ENCODE peak calls at places on chromosome 18, in four cellular contexts. M is body of pancreas, J is sigmoid colon, Y is heart left ventricle. X is an unnamed sample.

GRCh38 chr18:8978394-8978793 is 124.1 kb upstream of the NDUFV2 start:
- DNase-seq in M (no peak), J (no peak), Y (no peak), X (no peak)

GRCh38 chr18:8869696-8870095 is 164.3 kb downstream of the MTCL1 start:
- DNase-seq in M (no peak), J (no peak), Y (no peak), X (no peak)

GRCh38 chr18:79615586-79615985 is 64.0 kb upstream of the CTDP1 start:
- DNase-seq in M (no peak), J (no peak), Y (no peak), X (no peak)

GRCh38 chr18:31064130-31064529 is 21.6 kb upstream of the DSC3 start:
- DNase-seq in M (no peak), J (no peak), Y (no peak), X (no peak)

GRCh38 chr18:23453657-23454011 is 547 bp downstream of the RIOK3 start:
- DNase-seq in M (peak), J (no peak), Y (no peak), X (peak)

GRCh38 chr18:73980289-73980979 is 167.2 kb downstream of the FBXO15 start:
- DNase-seq in M (no peak), J (no peak), Y (no peak), X (no peak)

GRCh38 chr18:596288-596881 is 403 bp upstream of the CLUL1 start:
- DNase-seq in M (peak), J (no peak), Y (no peak), X (peak)

GRCh38 chr18:5600376-5601071 is 56.7 kb upstream of the EPB41L3 start:
- DNase-seq in M (no peak), J (no peak), Y (no peak), X (no peak)

GRCh38 chr18:74898965-74899364 is 301.3 kb downstream of the ZNF407 start:
- DNase-seq in M (no peak), J (no peak), Y (no peak), X (no peak)

GRCh38 chr18:3585656-3586509 is 135.9 kb downstream of the TGIF1 start:
- DNase-seq in M (peak), J (peak), Y (peak), X (peak)

GRCh38 chr18:32910694-32911296 is 138.0 kb upstream of the KLHL14 start:
- DNase-seq in M (no peak), J (no peak), Y (no peak), X (no peak)

GRCh38 chr18:13641551-13642439 is 84.6 kb downstream of the FAM210A start:
- DNase-seq in M (peak), J (peak), Y (peak), X (no peak)

GRCh38 chr18:34159691-34160185 is 65.0 kb downstream of the NOL4 start:
- DNase-seq in M (no peak), J (no peak), Y (no peak), X (no peak)

GRCh38 chr18:30359521-30359920 is 683.0 kb downstream of the DSC3 start:
- DNase-seq in M (no peak), J (no peak), Y (no peak), X (no peak)

GRCh38 chr18:25005602-25006375 is 346.2 kb downstream of the ZNF521 start:
- DNase-seq in M (no peak), J (no peak), Y (no peak), X (no peak)

GRCh38 chr18:5132987-5133386 is 64.1 kb downstream of the AKAIN1 start:
- DNase-seq in M (no peak), J (no peak), Y (no peak), X (no peak)

GRCh38 chr18:10052871-10053270 is 139.1 kb downstream of the VAPA start:
- DNase-seq in M (no peak), J (no peak), Y (no peak), X (no peak)

GRCh38 chr18:24497052-24497754 is 36.8 kb downstream of the HRH4 start:
- DNase-seq in M (no peak), J (no peak), Y (no peak), X (no peak)

GRCh38 chr18:13439475-13439874 is 220.9 kb downstream of the LDLRAD4 start:
- DNase-seq in M (no peak), J (peak), Y (no peak), X (no peak)

GRCh38 chr18:24413148-24413547 is 13.3 kb upstream of the IMPACT start:
- DNase-seq in M (no peak), J (no peak), Y (no peak), X (no peak)

GRCh38 chr18:63570721-63571120 is 16.4 kb upstream of the SERPINB13 start:
- DNase-seq in M (no peak), J (no peak), Y (no peak), X (no peak)

GRCh38 chr18:70380915-70381896 is 92.4 kb downstream of the SOCS6 start:
- DNase-seq in M (peak), J (no peak), Y (no peak), X (peak)

GRCh38 chr18:48488388-48488850 is 50.4 kb upstream of the CTIF start:
- DNase-seq in M (peak), J (no peak), Y (peak), X (peak)

GRCh38 chr18:79569720-79570119 is 109.9 kb upstream of the CTDP1 start:
- DNase-seq in M (no peak), J (peak), Y (no peak), X (no peak)

GRCh38 chr18:63152096-63152495 is 167.5 kb downstream of the BCL2 start:
- DNase-seq in M (no peak), J (no peak), Y (no peak), X (no peak)

GRCh38 chr18:24006731-24007308 is 7.7 kb upstream of the TTC39C start:
- DNase-seq in M (no peak), J (no peak), Y (no peak), X (no peak)

GRCh38 chr18:839224-840079 is 27.4 kb upstream of the YES1 start:
- DNase-seq in M (peak), J (peak), Y (peak), X (peak)

GRCh38 chr18:21300616-21301200 is 58.7 kb downstream of the GREB1L start:
- DNase-seq in M (no peak), J (no peak), Y (no peak), X (no peak)

GRCh38 chr18:57251747-57252146 is 100.6 kb upstream of the ST8SIA3 start:
- DNase-seq in M (no peak), J (no peak), Y (no peak), X (no peak)

GRCh38 chr18:79687806-79688205 is 8.2 kb downstream of the CTDP1 start:
- DNase-seq in M (peak), J (no peak), Y (no peak), X (no peak)

GRCh38 chr18:60865801-60866200 is 467.4 kb upstream of the CDH20 start:
- DNase-seq in M (no peak), J (no peak), Y (no peak), X (no peak)

GRCh38 chr18:46950064-46950656 is 32.8 kb downstream of the KATNAL2 start:
- DNase-seq in M (no peak), J (no peak), Y (no peak), X (no peak)

GRCh38 chr18:36440614-36441013 is 143.1 kb downstream of the FHOD3 start:
- DNase-seq in M (no peak), J (no peak), Y (no peak), X (no peak)
- H3K27ac ChIP-seq in M (peak), J (peak), Y (peak), X (no peak)

DNA sequence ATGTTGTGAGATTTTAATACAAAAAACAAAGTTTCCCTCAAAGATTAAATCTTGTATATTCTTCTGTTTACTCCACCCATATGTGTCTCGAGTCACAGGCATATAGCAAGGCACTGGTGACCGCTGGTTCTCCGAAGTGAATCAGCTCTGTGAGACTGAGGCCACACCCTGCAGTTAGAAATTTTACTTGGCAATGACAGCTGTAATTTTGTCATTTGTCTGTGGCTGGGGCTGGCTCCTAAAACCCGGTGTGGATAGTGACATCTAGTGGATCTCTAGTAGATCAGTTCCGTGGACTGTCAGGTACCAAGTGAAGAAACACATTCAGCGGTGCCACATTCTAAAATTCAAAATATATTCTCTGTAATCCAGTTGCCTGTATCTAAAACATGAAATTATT is 278.0 kb downstream of the NEDD4L start:
- DNase-seq in M (peak), J (peak), Y (peak), X (peak)
- TF ChIP-seq POLR2A in M (peak), J (no peak), Y (no peak), X (no peak)

DNA sequence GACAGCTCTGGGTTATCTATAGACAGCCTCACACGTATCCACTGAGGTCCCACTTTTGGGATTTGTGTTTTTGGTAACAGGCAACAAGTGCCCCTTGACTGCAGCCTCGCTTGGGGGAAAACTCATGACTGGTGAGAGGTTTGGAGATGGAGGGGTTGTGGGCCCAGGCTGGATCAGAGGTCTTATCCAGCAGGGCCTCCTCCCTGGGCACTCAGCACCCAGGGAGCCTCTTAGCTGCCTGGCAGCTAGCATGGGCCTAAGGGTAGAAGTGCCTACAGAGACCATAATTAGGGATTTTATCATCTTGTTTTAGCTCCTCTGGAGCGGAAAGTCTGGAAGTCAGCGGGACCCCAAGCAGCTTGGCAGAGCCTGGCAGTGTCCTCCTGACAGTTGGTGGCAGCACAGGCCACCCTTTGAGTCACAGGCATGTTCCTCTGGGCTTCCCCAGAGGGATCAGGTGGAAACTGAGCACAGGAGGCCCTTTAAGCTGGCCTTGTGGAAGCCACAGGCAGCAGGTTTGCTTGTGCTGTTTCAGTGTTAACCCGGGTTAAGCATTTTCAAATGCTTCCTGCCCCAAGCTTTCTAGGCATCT is 143.1 kb downstream of the KCTD1 start:
- DNase-seq in M (peak), J (no peak), Y (peak), X (peak)
- TF ChIP-seq CTCF in M (peak), J (no peak), Y (peak), X (peak)

GRCh38 chr18:58859935-58860334 is 4.7 kb upstream of the ZNF532 start:
- DNase-seq in M (no peak), J (peak), Y (no peak), X (no peak)
- H3K27ac ChIP-seq in M (no peak), J (peak), Y (peak), X (peak)

DNA sequence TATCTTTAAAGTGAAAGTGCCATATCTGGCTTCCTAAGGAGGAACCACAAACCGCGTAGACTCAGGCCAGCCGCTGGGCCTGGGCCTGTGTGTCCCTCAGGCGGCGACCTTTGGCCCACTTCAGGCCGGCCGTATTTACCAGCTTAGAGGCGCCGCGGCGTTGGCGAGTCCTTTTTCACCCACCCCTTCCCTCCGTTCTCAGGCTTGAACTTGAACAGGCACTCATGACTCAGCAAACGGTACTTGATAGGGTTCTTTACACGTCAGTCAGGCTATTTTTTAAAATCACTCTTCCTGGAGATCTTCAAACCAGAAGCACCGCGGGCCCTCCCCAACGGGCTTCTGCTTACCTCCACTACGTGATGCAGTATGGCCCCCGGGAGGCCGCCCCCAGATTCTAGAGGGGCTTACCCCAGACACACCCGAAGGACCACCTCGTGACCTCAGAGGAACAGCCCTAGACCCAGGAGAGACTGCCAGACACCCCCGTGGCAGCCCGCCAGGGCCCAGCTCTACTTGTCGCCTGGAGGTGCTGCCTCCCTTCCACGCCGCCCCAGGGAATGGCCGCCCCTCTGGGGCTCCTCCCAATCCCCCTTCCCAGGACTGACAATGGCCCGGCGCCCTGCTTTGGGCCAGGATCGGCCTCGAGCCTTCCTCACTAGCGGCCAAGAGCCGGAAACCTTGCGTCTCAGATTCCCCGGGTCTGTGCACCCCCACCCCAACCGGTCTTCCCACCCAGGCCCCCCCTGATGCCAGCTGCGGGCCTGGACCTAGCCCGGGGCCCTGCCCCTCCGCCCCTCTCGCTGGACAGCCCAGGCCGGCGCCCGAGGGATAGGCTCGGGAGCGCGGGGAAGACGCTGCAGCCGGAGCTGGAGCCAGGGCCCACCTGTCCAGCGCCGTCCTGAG is 33.8 kb upstream of the IMPA2 start:
- DNase-seq in M (peak), J (peak), Y (peak), X (peak)
- TF ChIP-seq POLR2A in M (peak), J (peak), Y (peak), X (peak)

DNA sequence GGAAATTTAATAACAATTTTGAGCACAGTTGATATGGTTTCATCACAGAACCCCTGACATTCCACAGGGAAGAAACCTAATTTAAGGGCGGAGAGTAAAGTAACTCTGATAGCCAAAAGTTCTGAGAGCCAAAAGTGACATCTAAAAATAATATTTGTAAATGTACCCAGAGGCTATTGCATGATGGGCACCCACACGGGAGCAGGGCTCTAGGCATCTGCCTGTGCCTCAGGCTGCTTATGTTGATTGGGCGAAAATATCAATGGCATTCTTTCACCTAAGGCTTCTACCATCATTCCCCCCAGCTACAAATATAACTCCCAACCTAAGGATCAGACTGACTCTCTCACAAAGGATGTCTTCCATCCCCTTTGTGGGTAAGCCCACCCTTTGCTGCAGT is 54.1 kb upstream of the PTPRM start:
- DNase-seq in M (no peak), J (no peak), Y (peak), X (no peak)
- TF ChIP-seq CTCF in M (no peak), J (no peak), Y (no peak), X (no peak)

GRCh38 chr18:50658601-50659000 is 98.7 kb downstream of the MAPK4 start:
- DNase-seq in M (no peak), J (no peak), Y (no peak), X (no peak)
- H3K27ac ChIP-seq in M (no peak), J (peak), Y (peak), X (no peak)

X was measured in prostate gland.